ENCODE peak calls at places on chromosome 7, in eight cellular contexts. One of them, this sample, is unnamed. For H3K4me1, the result is how much of the 10 kb centered on the place peaks cover.

GRCh38 chr7:39650676-39651075 is 27.3 kb downstream of the RALA start:
- DNase-seq in HAP-1: no peak
- DNase-seq in CD8-positive, alpha-beta T cell: no peak
- DNase-seq in GM23338: no peak
- DNase-seq in GM12878: no peak
- DNase-seq in neuronal stem cell: no peak
- DNase-seq in left lung: no peak
- DNase-seq in pancreas: no peak
- DNase-seq in this sample: no peak

GRCh38 chr7:122492007-122492406 is 187.5 kb upstream of the FEZF1 start:
- DNase-seq in pancreas: no peak
- DNase-seq in HAP-1: no peak
- DNase-seq in GM23338: no peak
- DNase-seq in GM12878: no peak
- DNase-seq in CD8-positive, alpha-beta T cell: no peak
- DNase-seq in left lung: peak
- DNase-seq in neuronal stem cell: no peak
- DNase-seq in this sample: no peak

GRCh38 chr7:77800730-77801129 is 2.2 kb downstream of the PHTF2 start:
- DNase-seq in pancreas: no peak
- DNase-seq in left lung: no peak
- DNase-seq in CD8-positive, alpha-beta T cell: no peak
- DNase-seq in neuronal stem cell: no peak
- DNase-seq in GM12878: no peak
- DNase-seq in HAP-1: no peak
- DNase-seq in GM23338: no peak
- DNase-seq in this sample: no peak

GRCh38 chr7:1843921-1844335 is 173.9 kb downstream of the ELFN1 start:
- DNase-seq in pancreas: peak
- DNase-seq in left lung: no peak
- DNase-seq in GM23338: no peak
- DNase-seq in CD8-positive, alpha-beta T cell: no peak
- DNase-seq in GM12878: no peak
- DNase-seq in HAP-1: no peak
- DNase-seq in neuronal stem cell: no peak
- DNase-seq in this sample: no peak

GRCh38 chr7:75737856-75738603 is 711 bp downstream of the HIP1 start:
- DNase-seq in neuronal stem cell: peak
- DNase-seq in pancreas: peak
- DNase-seq in GM23338: peak
- DNase-seq in left lung: peak
- DNase-seq in HAP-1: peak
- DNase-seq in GM12878: no peak
- DNase-seq in CD8-positive, alpha-beta T cell: no peak
- DNase-seq in this sample: no peak

GRCh38 chr7:47394216-47394615 is 187.7 kb downstream of the TNS3 start:
- DNase-seq in HAP-1: no peak
- DNase-seq in neuronal stem cell: no peak
- DNase-seq in GM23338: no peak
- DNase-seq in GM12878: no peak
- DNase-seq in pancreas: no peak
- DNase-seq in CD8-positive, alpha-beta T cell: no peak
- DNase-seq in left lung: no peak
- DNase-seq in this sample: no peak

GRCh38 chr7:29285451-29285807 is 90.9 kb downstream of the CHN2 start:
- DNase-seq in GM23338: no peak
- DNase-seq in left lung: no peak
- DNase-seq in pancreas: no peak
- DNase-seq in GM12878: peak
- DNase-seq in HAP-1: no peak
- DNase-seq in neuronal stem cell: no peak
- DNase-seq in CD8-positive, alpha-beta T cell: peak
- DNase-seq in this sample: peak

GRCh38 chr7:141071855-141072547 is 1.9 kb upstream of the TMEM178B start:
- DNase-seq in HAP-1: peak
- DNase-seq in pancreas: no peak
- DNase-seq in GM23338: peak
- DNase-seq in neuronal stem cell: peak
- DNase-seq in left lung: peak
- DNase-seq in CD8-positive, alpha-beta T cell: no peak
- DNase-seq in GM12878: no peak
- DNase-seq in this sample: no peak

GRCh38 chr7:155173905-155174304 is 103.8 kb downstream of the HTR5A start:
- DNase-seq in GM12878: no peak
- DNase-seq in GM23338: no peak
- DNase-seq in pancreas: no peak
- DNase-seq in HAP-1: no peak
- DNase-seq in CD8-positive, alpha-beta T cell: no peak
- DNase-seq in left lung: no peak
- DNase-seq in neuronal stem cell: no peak
- DNase-seq in this sample: no peak

GRCh38 chr7:4227105-4228010 is 454.7 kb upstream of the FOXK1 start:
- DNase-seq in neuronal stem cell: no peak
- DNase-seq in CD8-positive, alpha-beta T cell: no peak
- DNase-seq in pancreas: no peak
- DNase-seq in HAP-1: no peak
- DNase-seq in GM12878: no peak
- DNase-seq in left lung: peak
- DNase-seq in GM23338: no peak
- DNase-seq in this sample: no peak

GRCh38 chr7:118436663-118437062 is 212.2 kb downstream of the ANKRD7 start:
- DNase-seq in neuronal stem cell: no peak
- DNase-seq in GM12878: no peak
- DNase-seq in HAP-1: no peak
- DNase-seq in GM23338: peak
- DNase-seq in pancreas: no peak
- DNase-seq in CD8-positive, alpha-beta T cell: no peak
- DNase-seq in left lung: no peak
- DNase-seq in this sample: no peak

GRCh38 chr7:86645174-86645566 is 1.5 kb downstream of the GRM3 start:
- DNase-seq in HAP-1: no peak
- DNase-seq in neuronal stem cell: peak
- DNase-seq in GM12878: no peak
- DNase-seq in pancreas: no peak
- DNase-seq in left lung: no peak
- DNase-seq in GM23338: peak
- DNase-seq in CD8-positive, alpha-beta T cell: no peak
- DNase-seq in this sample: no peak

GRCh38 chr7:149036676-149037075 is 8.4 kb upstream of the PDIA4 start:
- DNase-seq in GM23338: no peak
- DNase-seq in neuronal stem cell: no peak
- DNase-seq in CD8-positive, alpha-beta T cell: no peak
- DNase-seq in pancreas: no peak
- DNase-seq in GM12878: no peak
- DNase-seq in HAP-1: no peak
- DNase-seq in left lung: no peak
- DNase-seq in this sample: no peak

GRCh38 chr7:112331495-112331894 is 118.8 kb upstream of the IFRD1 start:
- DNase-seq in neuronal stem cell: no peak
- DNase-seq in pancreas: no peak
- DNase-seq in left lung: no peak
- DNase-seq in CD8-positive, alpha-beta T cell: no peak
- DNase-seq in HAP-1: no peak
- DNase-seq in GM23338: peak
- DNase-seq in GM12878: no peak
- DNase-seq in this sample: no peak

GRCh38 chr7:65979583-65980477 is 2.2 kb downstream of the GUSB start:
- DNase-seq in GM23338: no peak
- DNase-seq in neuronal stem cell: no peak
- DNase-seq in CD8-positive, alpha-beta T cell: no peak
- DNase-seq in left lung: no peak
- DNase-seq in GM12878: no peak
- DNase-seq in pancreas: no peak
- DNase-seq in HAP-1: no peak
- DNase-seq in this sample: no peak

GRCh38 chr7:155206286-155207020 is 91.2 kb upstream of the INSIG1 start:
- DNase-seq in HAP-1: no peak
- DNase-seq in left lung: peak
- DNase-seq in pancreas: peak
- DNase-seq in CD8-positive, alpha-beta T cell: peak
- DNase-seq in GM12878: peak
- DNase-seq in neuronal stem cell: no peak
- DNase-seq in GM23338: no peak
- DNase-seq in this sample: peak

DNA sequence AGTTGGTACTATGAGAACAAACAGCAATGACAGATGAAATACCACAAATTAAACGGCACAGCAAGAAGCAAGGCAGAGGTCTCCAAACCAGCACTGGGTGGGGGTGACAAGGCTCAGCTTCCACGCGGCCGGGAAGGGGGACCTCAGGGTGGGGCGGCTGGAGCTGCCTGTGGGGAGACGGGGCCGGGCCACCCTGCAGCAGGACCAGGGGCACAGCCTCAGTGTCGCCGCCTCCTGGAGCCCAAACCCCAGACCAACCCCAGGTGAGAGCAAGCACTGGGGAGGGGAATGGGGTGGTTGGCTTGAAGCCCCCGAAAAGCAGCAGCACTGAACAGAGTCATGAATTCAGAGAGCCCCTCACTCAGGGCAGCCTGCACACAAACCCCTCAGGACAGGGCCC is 49.3 kb upstream of the PRKAR1B start:
- DNase-seq in CD8-positive, alpha-beta T cell: no peak
- DNase-seq in GM12878: no peak
- DNase-seq in pancreas: no peak
- DNase-seq in HAP-1: no peak
- DNase-seq in left lung: peak
- DNase-seq in neuronal stem cell: no peak
- DNase-seq in GM23338: no peak
- DNase-seq in this sample: no peak
- H3K4me1 ChIP-seq in CD8-positive, alpha-beta T cell: under half
- H3K4me1 ChIP-seq in GM12878: under half
- H3K4me1 ChIP-seq in pancreas: under half
- H3K4me1 ChIP-seq in HAP-1: under half
- H3K4me1 ChIP-seq in left lung: under half
- H3K4me1 ChIP-seq in neuronal stem cell: under half
- H3K4me1 ChIP-seq in GM23338: under half
- H3K4me1 ChIP-seq in this sample: under half

GRCh38 chr7:105828141-105828540 is 48.3 kb downstream of the ATXN7L1 start:
- DNase-seq in CD8-positive, alpha-beta T cell: no peak
- DNase-seq in GM23338: no peak
- DNase-seq in GM12878: no peak
- DNase-seq in left lung: no peak
- DNase-seq in neuronal stem cell: no peak
- DNase-seq in HAP-1: no peak
- DNase-seq in pancreas: no peak
- DNase-seq in this sample: no peak
- H3K4me1 ChIP-seq in CD8-positive, alpha-beta T cell: under half
- H3K4me1 ChIP-seq in GM23338: under half
- H3K4me1 ChIP-seq in GM12878: under half
- H3K4me1 ChIP-seq in left lung: under half
- H3K4me1 ChIP-seq in neuronal stem cell: under half
- H3K4me1 ChIP-seq in HAP-1: under half
- H3K4me1 ChIP-seq in pancreas: under half
- H3K4me1 ChIP-seq in this sample: under half

GRCh38 chr7:106613279-106613678 is 47.7 kb downstream of the CCDC71L start:
- DNase-seq in GM12878: no peak
- DNase-seq in neuronal stem cell: no peak
- DNase-seq in GM23338: no peak
- DNase-seq in left lung: peak
- DNase-seq in HAP-1: peak
- DNase-seq in CD8-positive, alpha-beta T cell: no peak
- DNase-seq in pancreas: no peak
- DNase-seq in this sample: no peak

GRCh38 chr7:106610996-106611886 is 49.7 kb downstream of the CCDC71L start:
- DNase-seq in CD8-positive, alpha-beta T cell: no peak
- DNase-seq in neuronal stem cell: no peak
- DNase-seq in GM23338: peak
- DNase-seq in GM12878: peak
- DNase-seq in pancreas: no peak
- DNase-seq in left lung: no peak
- DNase-seq in HAP-1: no peak
- DNase-seq in this sample: no peak

GRCh38 chr7:106612432-106612831 is 48.5 kb downstream of the CCDC71L start:
- DNase-seq in CD8-positive, alpha-beta T cell: no peak
- DNase-seq in HAP-1: no peak
- DNase-seq in GM23338: no peak
- DNase-seq in pancreas: no peak
- DNase-seq in GM12878: no peak
- DNase-seq in left lung: no peak
- DNase-seq in neuronal stem cell: no peak
- DNase-seq in this sample: no peak

GRCh38 chr7:106613861-106614560 is 46.9 kb downstream of the CCDC71L start:
- DNase-seq in CD8-positive, alpha-beta T cell: no peak
- DNase-seq in GM23338: no peak
- DNase-seq in left lung: no peak
- DNase-seq in pancreas: no peak
- DNase-seq in neuronal stem cell: no peak
- DNase-seq in HAP-1: no peak
- DNase-seq in GM12878: no peak
- DNase-seq in this sample: no peak

GRCh38 chr7:106611911-106612310 is 49.0 kb downstream of the CCDC71L start:
- DNase-seq in pancreas: no peak
- DNase-seq in GM23338: no peak
- DNase-seq in neuronal stem cell: no peak
- DNase-seq in CD8-positive, alpha-beta T cell: no peak
- DNase-seq in left lung: no peak
- DNase-seq in HAP-1: no peak
- DNase-seq in GM12878: no peak
- DNase-seq in this sample: no peak
- H3K4me1 ChIP-seq in pancreas: under half
- H3K4me1 ChIP-seq in GM23338: under half
- H3K4me1 ChIP-seq in neuronal stem cell: under half
- H3K4me1 ChIP-seq in CD8-positive, alpha-beta T cell: under half
- H3K4me1 ChIP-seq in left lung: under half
- H3K4me1 ChIP-seq in HAP-1: under half
- H3K4me1 ChIP-seq in GM12878: under half
- H3K4me1 ChIP-seq in this sample: under half

GRCh38 chr7:132723506-132724081 is 147.3 kb upstream of the PLXNA4 start:
- DNase-seq in neuronal stem cell: no peak
- DNase-seq in left lung: no peak
- DNase-seq in CD8-positive, alpha-beta T cell: no peak
- DNase-seq in GM23338: peak
- DNase-seq in HAP-1: no peak
- DNase-seq in GM12878: no peak
- DNase-seq in pancreas: no peak
- DNase-seq in this sample: no peak

GRCh38 chr7:132720835-132721234 is 144.6 kb upstream of the PLXNA4 start:
- DNase-seq in neuronal stem cell: no peak
- DNase-seq in GM12878: no peak
- DNase-seq in pancreas: no peak
- DNase-seq in HAP-1: no peak
- DNase-seq in left lung: no peak
- DNase-seq in GM23338: no peak
- DNase-seq in CD8-positive, alpha-beta T cell: no peak
- DNase-seq in this sample: no peak
- H3K4me1 ChIP-seq in neuronal stem cell: under half
- H3K4me1 ChIP-seq in GM12878: under half
- H3K4me1 ChIP-seq in pancreas: under half
- H3K4me1 ChIP-seq in HAP-1: under half
- H3K4me1 ChIP-seq in left lung: under half
- H3K4me1 ChIP-seq in GM23338: under half
- H3K4me1 ChIP-seq in CD8-positive, alpha-beta T cell: under half
- H3K4me1 ChIP-seq in this sample: under half